ENCODE peak calls at places on chromosomes 7 and 10, in four cellular contexts. K is HCT116, F is SK-N-SH, W is GM12878. Q is an unnamed sample. For H3K36me3, the result is how much of the 10 kb centered on the place peaks cover.

GRCh38 chr7:151233111-151233701 is 923 bp downstream of the CHPF2 start:
- DNase-seq in K (no peak), F (peak), W (no peak), Q (no peak)

GRCh38 chr7:92478095-92478494 is 349 bp upstream of the ERVW-1 start:
- DNase-seq in K (no peak), F (no peak), W (no peak), Q (no peak)

GRCh38 chr7:36605662-36606441 is 118.4 kb downstream of the AOAH start:
- DNase-seq in K (no peak), F (no peak), W (no peak), Q (no peak)

GRCh38 chr10:112269266-112269665 is 13.9 kb upstream of the TECTB start:
- DNase-seq in K (no peak), F (no peak), W (no peak), Q (no peak)

GRCh38 chr7:119596651-119597050 is 676.3 kb upstream of the KCND2 start:
- DNase-seq in K (no peak), F (no peak), W (no peak), Q (no peak)

GRCh38 chr10:22597142-22597541 is 117.2 kb downstream of the PIP4K2A start:
- DNase-seq in K (no peak), F (no peak), W (peak), Q (no peak)

GRCh38 chr10:15879058-15879457 is 18.8 kb upstream of the MINDY3 start:
- DNase-seq in K (no peak), F (peak), W (no peak), Q (no peak)

GRCh38 chr10:30804478-30805055 is 175.0 kb upstream of the LYZL2 start:
- DNase-seq in K (no peak), F (no peak), W (no peak), Q (no peak)

GRCh38 chr7:116122972-116123595 is 87.3 kb upstream of the TES start:
- DNase-seq in K (peak), F (peak), W (no peak), Q (peak)

GRCh38 chr7:53050433-53050832 is 15.0 kb downstream of the POM121L12 start:
- DNase-seq in K (no peak), F (no peak), W (no peak), Q (no peak)

GRCh38 chr10:99369551-99369950 is 40.4 kb downstream of the CNNM1 start:
- DNase-seq in K (no peak), F (no peak), W (no peak), Q (no peak)

GRCh38 chr7:35701287-35701686 is 6.4 kb upstream of the HERPUD2 start:
- DNase-seq in K (no peak), F (no peak), W (no peak), Q (no peak)

GRCh38 chr7:100585511-100586265 is at the start of gene LRCH4:
- DNase-seq in K (no peak), F (peak), W (no peak), Q (no peak)

GRCh38 chr7:157457355-157458253 is 120.8 kb downstream of the DNAJB6 start:
- DNase-seq in K (no peak), F (no peak), W (no peak), Q (no peak)

GRCh38 chr10:53108317-53108934 is 335.8 kb upstream of the MBL2 start:
- DNase-seq in K (no peak), F (no peak), W (no peak), Q (no peak)

GRCh38 chr7:23277359-23277989 is 21.7 kb upstream of the MALSU1 start:
- DNase-seq in K (peak), F (peak), W (peak), Q (peak)

GRCh38 chr7:159048656-159049055 is 96.0 kb downstream of the VIPR2 start:
- DNase-seq in K (no peak), F (no peak), W (no peak), Q (no peak)

GRCh38 chr10:11546581-11546980 is 64.9 kb downstream of the USP6NL start:
- DNase-seq in K (no peak), F (no peak), W (no peak), Q (no peak)

GRCh38 chr7:88546808-88547207 is 212.7 kb upstream of the ZNF804B start:
- DNase-seq in K (peak), F (peak), W (peak), Q (peak)

GRCh38 chr7:44764081-44764480 is 15.4 kb downstream of the ZMIZ2 start:
- DNase-seq in K (no peak), F (no peak), W (no peak), Q (no peak)
- H3K36me3 ChIP-seq in K (under half), F (half or more), W (under half), Q (half or more)

DNA sequence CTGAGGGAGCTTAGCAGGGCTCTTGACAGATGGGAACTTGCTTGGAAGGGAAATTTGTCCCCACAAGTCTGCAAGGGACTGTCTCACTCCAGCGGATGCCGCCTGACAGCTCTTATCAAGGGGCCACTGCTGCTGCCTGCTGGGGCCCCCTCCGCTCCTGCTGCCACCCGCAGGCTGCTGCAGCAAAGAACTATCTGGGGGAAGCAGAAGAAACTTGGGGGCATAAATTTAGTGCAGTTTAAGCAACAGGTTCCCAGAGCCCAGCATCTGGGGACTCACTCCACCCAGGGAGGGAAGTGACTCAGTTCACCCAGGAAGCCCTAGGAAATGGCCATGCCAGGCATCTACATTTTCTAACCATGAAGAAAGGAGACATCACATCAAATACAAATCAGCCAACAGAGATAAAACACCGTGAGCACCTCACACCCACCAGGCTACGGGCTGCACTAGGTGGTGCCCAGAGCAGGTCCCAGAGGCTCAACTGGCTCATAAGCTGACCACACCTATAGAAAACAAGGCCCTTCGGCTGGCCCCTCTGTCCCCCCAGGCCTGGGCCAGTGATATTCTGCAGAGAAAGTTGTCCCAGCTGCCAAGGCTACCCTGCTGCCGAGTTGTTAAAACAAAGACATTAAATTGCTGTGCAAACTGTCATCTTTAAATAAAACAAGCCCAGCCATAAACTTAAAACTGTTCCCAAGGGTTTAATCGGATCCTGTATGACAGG is 3.7 kb downstream of the RGS10 start:
- DNase-seq in K (no peak), F (no peak), W (no peak), Q (no peak)
- TF ChIP-seq YY1 in K (no peak), F (no peak), W (no peak), Q (no peak)

DNA sequence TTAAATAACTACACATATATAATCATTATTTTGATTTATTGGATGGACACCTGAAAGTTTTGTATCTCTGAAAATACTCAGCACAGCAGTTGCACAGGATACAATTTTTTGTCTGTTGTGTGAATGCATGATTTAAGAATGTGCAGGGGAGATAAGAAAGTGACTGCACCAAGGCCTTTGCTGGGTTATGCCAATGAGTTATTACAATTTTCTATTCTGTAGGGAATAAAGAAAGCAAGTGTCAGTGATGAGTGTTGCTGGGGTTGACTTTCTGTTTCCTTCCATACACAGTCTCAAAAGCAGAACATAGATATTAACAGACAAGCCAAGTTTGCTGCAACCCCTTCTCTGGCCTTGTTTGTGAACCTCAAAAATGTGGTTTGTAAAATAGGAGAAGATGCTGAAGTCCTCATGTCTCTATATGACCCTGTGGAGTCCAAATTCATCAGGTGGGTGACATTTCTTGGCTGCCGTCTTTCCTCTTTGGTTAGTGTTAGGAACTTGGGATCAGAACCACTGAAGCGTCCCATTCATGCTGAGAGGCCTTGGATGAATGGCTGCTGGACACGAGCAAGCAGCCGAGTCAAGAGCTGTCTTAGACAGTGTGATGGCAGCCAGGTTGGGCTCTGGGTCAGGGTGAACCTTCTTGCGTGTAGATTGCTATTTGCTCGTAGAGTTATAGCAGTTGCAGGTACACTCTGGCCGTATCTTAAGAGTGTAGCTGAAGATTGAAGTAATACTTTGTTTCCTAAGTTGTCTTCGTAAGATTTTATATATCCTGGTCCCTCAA is 92.8 kb downstream of the DOCK1 start:
- DNase-seq in K (no peak), F (no peak), W (no peak), Q (no peak)
- H3K36me3 ChIP-seq in K (under half), F (half or more), W (under half), Q (half or more)

GRCh38 chr10:110872984-110873569 is 1.3 kb downstream of the PDCD4 start:
- DNase-seq in K (no peak), F (no peak), W (no peak), Q (no peak)
- TF ChIP-seq YY1 in K (no peak), F (no peak), W (no peak), Q (no peak)

DNA sequence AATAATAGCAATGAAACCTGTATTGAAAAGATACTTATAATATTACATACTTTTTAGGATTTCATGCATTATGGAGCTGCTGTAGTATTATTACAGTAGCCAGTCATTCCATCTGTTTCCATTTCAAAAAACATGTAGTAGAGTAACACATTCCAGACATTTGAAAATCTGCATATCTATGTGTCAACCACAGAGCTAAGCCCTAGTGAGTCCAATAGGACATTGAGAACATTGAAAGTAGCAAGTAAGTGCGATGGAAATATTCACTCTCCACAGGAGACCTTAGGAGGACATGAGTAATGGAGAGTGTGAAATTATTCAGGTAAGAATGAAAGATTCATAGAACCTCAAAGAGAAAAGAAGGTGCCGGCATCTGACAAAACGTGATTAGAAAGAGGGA is 15.3 kb downstream of the NSMCE4A start:
- DNase-seq in K (no peak), F (no peak), W (no peak), Q (no peak)
- H3K36me3 ChIP-seq in K (under half), F (under half), W (under half), Q (under half)

DNA sequence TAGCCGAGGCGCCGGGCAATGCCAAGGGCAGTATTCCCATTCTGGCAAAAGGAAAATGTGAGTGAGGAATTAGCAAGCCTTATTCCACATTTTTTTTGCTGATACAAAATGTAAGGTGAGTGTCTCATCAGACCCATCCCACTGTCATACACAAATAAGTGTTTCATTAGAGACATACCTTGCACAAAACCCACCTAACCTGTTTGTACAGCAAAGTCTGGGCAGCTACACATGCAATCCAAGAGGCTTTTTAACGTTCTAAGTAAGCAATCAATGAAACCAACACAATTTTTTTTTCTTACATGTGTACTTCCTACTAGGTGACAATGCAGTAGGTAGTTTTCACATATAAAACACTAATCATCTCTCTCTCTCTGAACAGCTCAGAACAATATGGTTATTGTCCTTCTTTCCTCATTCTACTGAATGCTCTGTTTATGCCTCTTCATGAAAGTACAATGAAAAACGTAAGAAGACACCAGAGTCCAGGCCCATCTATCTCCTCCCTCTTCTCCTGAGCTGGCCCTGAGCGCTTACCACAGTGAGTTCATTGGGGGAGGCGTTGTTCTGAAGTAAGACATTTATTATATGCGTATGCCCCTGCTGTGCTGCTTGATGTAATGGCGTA is 217.2 kb downstream of the ANK3 start:
- DNase-seq in K (no peak), F (no peak), W (no peak), Q (no peak)
- TF ChIP-seq YY1 in K (no peak), F (no peak), W (no peak), Q (no peak)

DNA sequence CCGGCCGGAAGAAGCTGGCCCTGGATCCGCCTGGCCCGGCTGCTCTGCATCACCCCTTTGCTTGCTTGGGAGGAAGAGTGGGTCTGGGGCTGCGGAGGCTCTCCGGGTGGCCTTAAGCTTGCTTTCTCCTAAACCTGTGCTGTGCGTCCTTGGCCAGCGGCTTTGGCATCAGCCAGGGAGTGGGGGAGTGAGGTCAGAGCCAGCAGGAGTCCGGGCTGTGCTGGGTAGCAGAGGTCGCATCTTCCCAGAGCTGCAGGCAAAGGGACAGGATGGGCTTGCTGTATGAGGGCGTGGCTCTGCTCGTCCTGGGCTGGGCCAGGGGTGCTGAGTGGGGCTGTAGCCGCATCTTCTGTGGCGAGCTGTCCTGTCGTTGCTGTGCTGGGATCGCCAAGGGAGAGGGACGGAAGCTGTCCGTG is 21.1 kb downstream of the BNIP3 start:
- DNase-seq in K (no peak), F (no peak), W (no peak), Q (no peak)
- H3K36me3 ChIP-seq in K (under half), F (under half), W (under half), Q (under half)

DNA sequence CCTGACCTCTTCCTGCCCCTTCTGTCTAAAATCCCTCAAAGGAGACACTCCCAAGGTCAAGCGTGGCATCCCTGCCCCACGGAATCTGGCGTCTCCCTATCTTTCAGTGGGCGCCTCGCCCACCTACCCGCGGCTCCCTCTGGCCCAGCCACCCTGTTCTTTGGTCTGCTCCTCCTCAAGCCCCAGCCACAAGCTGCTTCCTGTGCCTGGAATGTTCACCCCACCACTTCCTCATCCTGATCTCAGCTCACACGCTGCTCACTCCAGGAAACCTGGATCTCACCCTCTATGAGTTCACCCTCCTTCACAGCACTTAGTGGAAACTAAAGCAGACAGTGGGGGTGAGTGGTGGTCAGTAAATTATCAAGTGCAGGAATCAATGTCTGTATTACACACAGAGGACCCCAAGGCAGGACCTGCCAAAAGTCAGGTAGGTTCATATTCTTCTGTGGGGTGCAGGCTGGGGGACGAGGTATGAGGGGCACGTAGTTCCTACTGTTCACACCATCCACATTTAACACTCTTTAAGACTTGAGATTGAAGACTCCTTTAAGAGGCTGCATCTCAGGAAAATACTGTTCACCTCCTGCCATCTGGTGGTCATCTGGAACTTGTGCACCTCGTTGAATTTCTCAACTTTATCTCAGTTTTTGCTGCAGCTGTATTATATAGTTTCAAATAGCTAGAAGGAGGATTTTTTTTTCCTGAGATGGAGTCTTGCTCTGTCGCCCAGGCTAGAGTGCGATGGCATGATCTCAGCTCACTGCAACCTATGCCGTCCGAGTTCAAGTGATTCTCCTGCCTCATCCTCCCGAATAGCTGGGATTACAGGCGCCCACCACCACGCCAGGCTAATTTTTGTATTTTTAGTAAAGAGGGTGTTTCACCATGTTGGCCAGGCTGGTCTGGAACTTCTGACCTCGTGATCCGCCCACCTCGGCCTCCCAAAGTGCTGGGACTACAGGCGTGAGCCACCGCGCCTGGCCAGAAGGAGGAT is 166.6 kb downstream of the ARHGAP21 start:
- DNase-seq in K (peak), F (peak), W (no peak), Q (peak)
- TF ChIP-seq YY1 in K (no peak), F (no peak), W (no peak), Q (no peak)

DNA sequence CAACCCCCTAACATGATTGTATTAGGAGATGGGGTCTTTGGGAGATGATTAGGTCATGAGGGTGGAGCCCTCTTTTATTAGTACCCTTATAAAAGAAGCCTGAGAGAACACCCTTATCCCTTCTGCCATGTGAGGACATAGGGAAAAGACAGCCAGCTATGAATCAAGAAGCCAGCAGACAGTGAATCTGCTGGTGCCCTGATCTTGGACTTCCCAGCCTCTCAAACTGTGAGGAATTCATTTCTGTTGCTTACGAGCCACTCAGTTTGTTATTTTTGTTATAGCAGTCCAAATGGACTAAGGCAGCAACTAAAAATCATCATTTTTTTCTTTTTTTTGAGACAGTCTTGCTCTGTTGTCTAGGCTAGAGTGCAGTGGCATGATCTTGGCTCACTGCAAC is 59.8 kb downstream of the SLC18A2 start:
- DNase-seq in K (no peak), F (no peak), W (no peak), Q (no peak)
- H3K36me3 ChIP-seq in K (under half), F (under half), W (under half), Q (under half)

GRCh38 chr10:24255115-24255895 is 46.4 kb downstream of the KIAA1217 start:
- DNase-seq in K (no peak), F (peak), W (no peak), Q (peak)

GRCh38 chr10:24251547-24251946 is 42.6 kb downstream of the KIAA1217 start:
- DNase-seq in K (no peak), F (no peak), W (no peak), Q (no peak)

GRCh38 chr10:24255907-24256306 is 47.0 kb downstream of the KIAA1217 start:
- DNase-seq in K (no peak), F (peak), W (no peak), Q (no peak)

GRCh38 chr10:24256619-24257018 is 47.7 kb downstream of the KIAA1217 start:
- DNase-seq in K (no peak), F (no peak), W (no peak), Q (no peak)

GRCh38 chr10:24254180-24254579 is 45.2 kb downstream of the KIAA1217 start:
- DNase-seq in K (no peak), F (no peak), W (no peak), Q (no peak)
- TF ChIP-seq YY1 in K (no peak), F (no peak), W (no peak), Q (no peak)

Q was measured in NT2/D1.